ENCODE peak calls at places on chromosome 5, in seven cellular contexts. O, X, F, W, Y, N and L are unnamed samples.

GRCh38 chr5:73943375-73943774 is 317.4 kb downstream of the ARHGEF28 start:
- DNase-seq in O (no peak), X (no peak), F (no peak), W (no peak), Y (no peak), N (no peak), L (no peak)

GRCh38 chr5:137954131-137954879 is 65.0 kb downstream of the PKD2L2 start:
- DNase-seq in O (peak; percentile 90), X (no peak), F (no peak), W (no peak), Y (peak; percentile 15), N (peak; percentile 63), L (no peak)

GRCh38 chr5:77999013-77999798 is 223.1 kb upstream of the TBCA start:
- DNase-seq in O (no peak), X (no peak), F (no peak), W (no peak), Y (no peak), N (no peak), L (no peak)

GRCh38 chr5:63686938-63687337 is 275.3 kb downstream of the HTR1A start:
- DNase-seq in O (peak; percentile 6), X (no peak), F (no peak), W (no peak), Y (no peak), N (no peak), L (no peak)

GRCh38 chr5:78509145-78509865 is 139.3 kb downstream of the LHFPL2 start:
- DNase-seq in O (peak; percentile 41), X (no peak), F (no peak), W (no peak), Y (no peak), N (no peak), L (no peak)

GRCh38 chr5:89299998-89300397 is 417.0 kb upstream of the MEF2C start:
- DNase-seq in O (no peak), X (no peak), F (no peak), W (no peak), Y (no peak), N (no peak), L (no peak)

GRCh38 chr5:175246242-175246891 is 197.6 kb downstream of the DRD1 start:
- DNase-seq in O (peak; percentile 85), X (no peak), F (no peak), W (no peak), Y (no peak), N (peak; percentile 88), L (no peak)

GRCh38 chr5:141003791-141004601 is 37.7 kb downstream of the PCDHAC2 start:
- DNase-seq in O (no peak), X (no peak), F (no peak), W (peak; percentile 83), Y (peak; percentile 13), N (no peak), L (no peak)

GRCh38 chr5:138606378-138606777 is 31.2 kb upstream of the HSPA9 start:
- DNase-seq in O (no peak), X (no peak), F (peak; percentile 32), W (no peak), Y (no peak), N (no peak), L (no peak)

GRCh38 chr5:178235600-178235998 is 3.0 kb upstream of the PHYKPL start:
- DNase-seq in O (no peak), X (no peak), F (no peak), W (no peak), Y (no peak), N (no peak), L (no peak)

GRCh38 chr5:131222731-131223130 is 41.1 kb upstream of the CDC42SE2 start:
- DNase-seq in O (no peak), X (no peak), F (no peak), W (no peak), Y (no peak), N (no peak), L (no peak)

GRCh38 chr5:78405820-78406750 is 45.7 kb downstream of the SCAMP1 start:
- DNase-seq in O (peak; percentile 64), X (no peak), F (no peak), W (no peak), Y (no peak), N (no peak), L (no peak)

GRCh38 chr5:77339491-77339890 is 129.0 kb downstream of the PDE8B start:
- DNase-seq in O (no peak), X (no peak), F (no peak), W (no peak), Y (no peak), N (no peak), L (no peak)

GRCh38 chr5:673837-674629 is 19.1 kb downstream of the TPPP start:
- DNase-seq in O (peak; percentile 12), X (peak; percentile 78), F (no peak), W (peak; percentile 45), Y (no peak), N (no peak), L (no peak)

GRCh38 chr5:72237415-72237814 is 82.6 kb downstream of the MRPS27 start:
- DNase-seq in O (peak; percentile 18), X (no peak), F (no peak), W (no peak), Y (no peak), N (no peak), L (no peak)

GRCh38 chr5:143862260-143862659 is 50.3 kb downstream of the HMHB1 start:
- DNase-seq in O (no peak), X (no peak), F (no peak), W (no peak), Y (no peak), N (no peak), L (no peak)

GRCh38 chr5:143865421-143865820 is 53.5 kb downstream of the HMHB1 start:
- DNase-seq in O (no peak), X (no peak), F (no peak), W (no peak), Y (no peak), N (no peak), L (no peak)

DNA sequence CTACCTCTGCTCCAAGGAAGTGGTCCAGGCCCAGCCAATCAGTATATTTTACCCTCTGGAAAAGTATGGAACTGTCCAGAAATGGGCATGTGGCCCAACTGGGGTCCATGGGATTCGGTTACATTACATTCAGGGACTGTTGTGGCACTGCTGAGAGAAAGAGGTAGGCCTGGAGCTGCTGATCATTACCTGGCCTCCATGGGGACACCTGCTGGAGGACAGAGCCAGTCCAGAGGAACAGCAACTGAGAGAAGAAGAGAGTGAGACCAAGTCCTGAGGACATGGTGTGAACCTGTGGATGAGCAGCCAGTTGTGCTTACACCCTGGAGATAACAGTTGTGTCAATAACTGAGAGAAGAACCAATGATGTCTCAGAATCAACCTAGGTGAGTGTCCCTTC is 48.2 kb downstream of the HMHB1 start:
- DNase-seq in O (no peak), X (no peak), F (no peak), W (no peak), Y (no peak), N (no peak), L (no peak)
- TF ChIP-seq CTCF in O (no peak), X (no peak), F (no peak), W (no peak), Y (no peak), N (no peak), L (no peak)

DNA sequence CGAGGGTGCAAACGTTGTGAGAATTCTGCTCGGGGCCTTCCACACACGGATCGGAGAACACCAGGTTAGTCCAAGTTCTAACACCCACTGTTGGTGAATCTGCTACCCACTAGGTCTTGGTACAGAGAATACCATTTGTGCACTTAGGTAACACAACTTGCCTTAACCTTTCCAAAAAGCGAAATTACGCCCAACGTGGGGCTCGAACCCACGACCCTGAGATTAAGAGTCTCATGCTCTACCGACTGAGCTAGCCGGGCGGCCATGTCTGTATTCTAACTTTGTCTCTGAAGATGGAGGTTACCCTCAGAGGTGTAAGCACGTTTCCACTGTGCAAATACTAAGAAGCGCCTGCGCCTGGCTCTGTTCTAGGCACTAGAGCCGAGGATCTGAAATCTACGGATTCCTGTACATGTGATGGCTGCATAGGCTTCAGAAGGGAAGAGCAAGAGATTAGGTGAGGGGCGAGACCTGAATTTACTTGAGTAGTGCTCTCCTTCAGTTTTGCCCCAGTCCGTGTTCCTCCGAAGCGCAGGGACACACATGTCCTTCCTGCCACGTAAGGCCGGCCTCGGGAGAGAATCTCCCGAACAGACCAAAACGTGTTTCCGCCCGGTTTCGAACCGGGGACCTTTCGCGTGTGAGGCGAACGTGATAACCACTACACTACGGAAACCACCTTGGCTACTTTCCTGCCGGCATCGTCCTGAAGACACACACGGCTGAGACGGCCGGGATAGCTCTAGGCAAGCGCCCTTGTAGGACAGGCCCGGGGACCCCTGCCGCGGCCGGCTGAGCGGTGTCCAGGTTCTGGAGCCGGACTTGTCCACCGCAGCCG is 1.1 kb upstream of the TRIM41 start:
- DNase-seq in O (peak; percentile 97), X (peak; percentile 89), F (peak; percentile 98), W (peak; percentile 97), Y (peak; percentile 82), N (peak; percentile 92), L (peak; percentile 95)
- TF ChIP-seq CTCF in O (no peak), X (no peak), F (no peak), W (no peak), Y (no peak), N (no peak), L (no peak)

GRCh38 chr5:103258957-103259704 is 568 bp downstream of the MACIR start:
- DNase-seq in O (peak; percentile 70), X (peak; percentile 64), F (peak; percentile 32), W (peak; percentile 70), Y (peak; percentile 70), N (no peak), L (peak; percentile 45)

GRCh38 chr5:103255666-103256065 is 2.9 kb upstream of the MACIR start:
- DNase-seq in O (no peak), X (no peak), F (no peak), W (no peak), Y (no peak), N (no peak), L (no peak)

GRCh38 chr5:103258368-103258956 is at the start of gene MACIR:
- DNase-seq in O (peak; percentile 99), X (peak; percentile 99), F (peak; percentile 93), W (peak; percentile 97), Y (peak; percentile 98), N (peak; percentile 94), L (peak; percentile 96)

GRCh38 chr5:103254921-103255320 is 3.6 kb upstream of the MACIR start:
- DNase-seq in O (no peak), X (no peak), F (no peak), W (no peak), Y (no peak), N (no peak), L (no peak)

DNA sequence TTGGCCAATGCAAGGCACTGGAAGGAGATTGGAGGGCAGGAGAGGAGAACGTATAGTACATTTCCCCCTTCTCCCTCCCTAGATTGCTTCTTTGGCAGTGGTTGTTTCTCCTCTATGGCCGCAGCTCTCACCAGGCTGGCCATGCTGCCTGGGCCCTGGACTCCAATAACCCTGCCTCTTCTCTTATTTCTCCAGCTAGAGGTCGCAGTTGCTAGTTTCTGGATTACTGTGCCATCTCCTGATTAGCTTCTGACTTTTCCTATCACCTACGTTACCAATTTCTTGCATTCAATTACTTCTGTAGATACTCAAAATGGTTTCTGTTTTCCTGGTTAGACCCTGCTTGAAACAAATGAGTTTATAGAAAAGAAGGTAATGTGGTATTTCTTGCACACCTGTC is 2.4 kb upstream of the MACIR start:
- DNase-seq in O (no peak), X (no peak), F (no peak), W (no peak), Y (peak; percentile 43), N (no peak), L (no peak)
- TF ChIP-seq CTCF in O (peak; percentile 6), X (peak; percentile 33), F (no peak), W (no peak), Y (peak; percentile 11), N (peak; percentile 27), L (no peak)

GRCh38 chr5:43753069-43753468 is 150.1 kb downstream of the NNT start:
- DNase-seq in O (no peak), X (no peak), F (no peak), W (no peak), Y (no peak), N (no peak), L (no peak)
- TF ChIP-seq CTCF in O (no peak), X (no peak), F (no peak), W (peak; percentile 24), Y (no peak), N (no peak), L (no peak)

GRCh38 chr5:2757563-2758311 is 6.3 kb upstream of the IRX2 start:
- DNase-seq in O (peak; percentile 91), X (no peak), F (no peak), W (no peak), Y (no peak), N (no peak), L (no peak)
- TF ChIP-seq CTCF in O (no peak), X (no peak), F (no peak), W (no peak), Y (no peak), N (no peak), L (no peak)